ENCODE peak calls at places on chromosomes 3 and 15, in seven cellular contexts. One of them, this sample, is unnamed. For H3K4me1 and H3K27me3, the result is how much of the 10 kb centered on the place peaks cover.

GRCh38 chr15:60972866-60973265 is 256.2 kb downstream of the RORA start:
- DNase-seq in HCT116: no peak
- DNase-seq in pancreas: no peak
- DNase-seq in lower lobe of right lung: no peak
- DNase-seq in upper lobe of right lung: no peak
- DNase-seq in gastrocnemius medialis: no peak
- DNase-seq in GM23338: no peak
- DNase-seq in this sample: no peak

GRCh38 chr3:197256836-197257444 is 41.5 kb downstream of the DLG1 start:
- DNase-seq in upper lobe of right lung: no peak
- DNase-seq in HCT116: peak
- DNase-seq in GM23338: peak
- DNase-seq in lower lobe of right lung: no peak
- DNase-seq in gastrocnemius medialis: no peak
- DNase-seq in pancreas: no peak
- DNase-seq in this sample: no peak

GRCh38 chr15:100468265-100468664 is 60.5 kb downstream of the CERS3 start:
- DNase-seq in GM23338: no peak
- DNase-seq in upper lobe of right lung: no peak
- DNase-seq in gastrocnemius medialis: peak
- DNase-seq in lower lobe of right lung: no peak
- DNase-seq in pancreas: peak
- DNase-seq in HCT116: no peak
- DNase-seq in this sample: peak

GRCh38 chr3:121834079-121834730 is 655 bp downstream of the IQCB1 start:
- DNase-seq in HCT116: no peak
- DNase-seq in upper lobe of right lung: no peak
- DNase-seq in lower lobe of right lung: no peak
- DNase-seq in GM23338: peak
- DNase-seq in pancreas: no peak
- DNase-seq in gastrocnemius medialis: no peak
- DNase-seq in this sample: no peak

GRCh38 chr3:42712716-42713372 is 10.2 kb upstream of the HHATL start:
- DNase-seq in upper lobe of right lung: peak
- DNase-seq in GM23338: no peak
- DNase-seq in HCT116: no peak
- DNase-seq in pancreas: peak
- DNase-seq in lower lobe of right lung: no peak
- DNase-seq in gastrocnemius medialis: no peak
- DNase-seq in this sample: no peak

GRCh38 chr3:162007722-162008121 is 511.1 kb downstream of the OTOL1 start:
- DNase-seq in HCT116: no peak
- DNase-seq in lower lobe of right lung: no peak
- DNase-seq in GM23338: no peak
- DNase-seq in upper lobe of right lung: no peak
- DNase-seq in pancreas: no peak
- DNase-seq in gastrocnemius medialis: no peak
- DNase-seq in this sample: no peak

GRCh38 chr15:99574048-99574447 is 8.3 kb downstream of the MEF2A start:
- DNase-seq in GM23338: no peak
- DNase-seq in HCT116: no peak
- DNase-seq in gastrocnemius medialis: no peak
- DNase-seq in pancreas: no peak
- DNase-seq in lower lobe of right lung: no peak
- DNase-seq in upper lobe of right lung: no peak
- DNase-seq in this sample: no peak

GRCh38 chr15:94235041-94235440 is 3.7 kb downstream of the MCTP2 start:
- DNase-seq in GM23338: no peak
- DNase-seq in gastrocnemius medialis: no peak
- DNase-seq in HCT116: no peak
- DNase-seq in lower lobe of right lung: no peak
- DNase-seq in upper lobe of right lung: no peak
- DNase-seq in pancreas: no peak
- DNase-seq in this sample: no peak

GRCh38 chr3:40464339-40465110 is 7.4 kb downstream of the RPL14 start:
- DNase-seq in upper lobe of right lung: no peak
- DNase-seq in HCT116: no peak
- DNase-seq in GM23338: no peak
- DNase-seq in pancreas: no peak
- DNase-seq in gastrocnemius medialis: no peak
- DNase-seq in lower lobe of right lung: no peak
- DNase-seq in this sample: no peak

GRCh38 chr3:50165388-50166308 is 10.5 kb downstream of the SEMA3F start:
- DNase-seq in gastrocnemius medialis: no peak
- DNase-seq in lower lobe of right lung: no peak
- DNase-seq in pancreas: no peak
- DNase-seq in GM23338: no peak
- DNase-seq in HCT116: no peak
- DNase-seq in upper lobe of right lung: no peak
- DNase-seq in this sample: no peak

DNA sequence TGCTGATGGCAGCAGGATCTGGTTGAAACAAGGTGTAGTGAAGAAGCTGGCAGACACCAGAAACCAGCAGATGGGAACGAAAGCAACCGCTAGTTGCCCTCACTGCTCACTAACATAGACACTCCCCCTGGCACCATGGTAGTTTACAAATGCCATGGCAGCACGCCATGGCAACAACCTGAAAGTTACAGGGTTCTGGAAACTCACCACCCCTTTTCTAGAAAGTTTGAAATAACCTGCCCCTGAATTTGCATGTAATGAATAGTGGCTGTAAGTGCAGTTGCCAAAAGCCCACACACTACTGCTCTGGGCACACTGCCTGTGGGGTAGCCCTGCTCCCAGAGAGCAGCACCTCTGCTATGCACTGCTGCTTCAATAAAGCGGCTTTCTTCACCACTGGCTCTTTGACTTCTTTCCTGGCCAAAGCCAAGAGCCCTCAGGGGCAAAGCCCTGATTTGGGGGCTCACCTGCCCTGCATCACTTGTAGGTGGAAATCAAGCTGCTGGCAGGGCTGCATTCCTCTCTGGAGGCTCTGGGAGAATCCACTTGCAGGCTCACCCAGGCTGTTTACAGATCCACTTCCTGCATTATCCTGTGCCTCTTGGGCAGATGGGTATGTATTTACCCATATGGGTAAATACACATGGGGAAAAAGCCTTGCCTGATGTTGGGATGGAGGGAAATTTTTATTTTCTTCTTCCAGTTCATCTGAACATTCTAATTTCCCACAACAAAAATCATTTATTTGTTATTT is 2.0 kb upstream of the GP9 start:
- DNase-seq in pancreas: peak
- DNase-seq in HCT116: no peak
- DNase-seq in lower lobe of right lung: peak
- DNase-seq in upper lobe of right lung: no peak
- DNase-seq in GM23338: peak
- DNase-seq in gastrocnemius medialis: no peak
- DNase-seq in this sample: no peak
- H3K4me1 ChIP-seq in pancreas: under half
- H3K4me1 ChIP-seq in HCT116: under half
- H3K4me1 ChIP-seq in lower lobe of right lung: under half
- H3K4me1 ChIP-seq in upper lobe of right lung: under half
- H3K4me1 ChIP-seq in GM23338: under half
- H3K4me1 ChIP-seq in gastrocnemius medialis: under half
- H3K4me1 ChIP-seq in this sample: under half

GRCh38 chr3:151421956-151422355 is 37.4 kb upstream of the P2RY12 start:
- DNase-seq in lower lobe of right lung: no peak
- DNase-seq in GM23338: peak
- DNase-seq in upper lobe of right lung: no peak
- DNase-seq in HCT116: no peak
- DNase-seq in pancreas: no peak
- DNase-seq in gastrocnemius medialis: no peak
- DNase-seq in this sample: no peak
- TF ChIP-seq CTCF in lower lobe of right lung: no peak
- TF ChIP-seq CTCF in GM23338: peak
- TF ChIP-seq CTCF in upper lobe of right lung: no peak
- TF ChIP-seq CTCF in HCT116: no peak
- TF ChIP-seq CTCF in pancreas: no peak
- TF ChIP-seq CTCF in gastrocnemius medialis: no peak
- TF ChIP-seq CTCF in this sample: no peak

DNA sequence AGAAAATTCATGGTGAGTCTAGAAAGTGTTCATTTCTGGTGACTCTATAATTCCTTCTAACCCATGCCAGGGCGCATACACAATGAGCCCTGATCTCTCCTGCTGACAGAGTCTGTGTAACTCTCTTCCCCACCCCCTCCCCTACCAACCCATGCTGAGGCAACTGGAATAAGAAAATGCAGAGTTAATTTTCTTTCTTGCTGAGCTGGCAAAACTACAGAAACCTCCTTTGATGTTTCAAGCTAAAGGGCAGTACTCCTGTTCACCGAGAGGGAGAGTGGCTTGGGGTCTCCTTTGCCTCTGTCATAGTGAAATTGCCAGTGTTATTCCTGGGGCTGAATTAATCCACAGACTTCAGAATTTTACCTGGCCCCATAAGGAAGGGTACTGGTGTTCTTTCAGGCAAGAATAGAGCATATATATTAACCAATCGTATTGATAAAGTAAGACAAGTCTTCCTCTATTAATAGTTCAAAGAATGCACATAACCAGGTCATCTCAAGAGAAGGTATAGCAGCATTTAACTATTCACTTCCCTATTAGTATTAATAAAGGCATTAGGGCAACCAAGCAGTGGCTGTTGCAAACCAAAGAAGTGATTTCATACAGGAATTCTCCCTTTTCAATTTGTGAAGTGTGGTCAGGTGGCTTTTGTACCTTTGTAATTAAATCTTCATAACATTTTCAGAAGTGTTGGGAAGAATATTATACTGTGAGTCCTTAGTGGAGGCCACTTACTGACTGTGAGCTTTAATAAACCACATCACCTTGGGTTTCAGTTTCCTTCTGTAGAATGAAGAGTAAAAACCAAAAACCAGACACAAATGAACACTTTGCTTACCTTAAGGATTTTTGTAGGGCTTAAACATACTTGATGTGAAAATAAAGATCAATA is 4.1 kb downstream of the GAP43 start:
- DNase-seq in GM23338: peak
- DNase-seq in gastrocnemius medialis: no peak
- DNase-seq in upper lobe of right lung: no peak
- DNase-seq in pancreas: no peak
- DNase-seq in HCT116: no peak
- DNase-seq in lower lobe of right lung: no peak
- DNase-seq in this sample: no peak
- H3K27me3 ChIP-seq in GM23338: under half
- H3K27me3 ChIP-seq in gastrocnemius medialis: under half
- H3K27me3 ChIP-seq in upper lobe of right lung: under half
- H3K27me3 ChIP-seq in pancreas: under half
- H3K27me3 ChIP-seq in HCT116: under half
- H3K27me3 ChIP-seq in lower lobe of right lung: under half
- H3K27me3 ChIP-seq in this sample: half or more

GRCh38 chr3:16064660-16065414 is 109.6 kb upstream of the GALNT15 start:
- DNase-seq in GM23338: no peak
- DNase-seq in pancreas: peak
- DNase-seq in HCT116: no peak
- DNase-seq in gastrocnemius medialis: peak
- DNase-seq in lower lobe of right lung: no peak
- DNase-seq in upper lobe of right lung: no peak
- DNase-seq in this sample: peak
- H3K4me1 ChIP-seq in GM23338: under half
- H3K4me1 ChIP-seq in pancreas: under half
- H3K4me1 ChIP-seq in HCT116: under half
- H3K4me1 ChIP-seq in gastrocnemius medialis: under half
- H3K4me1 ChIP-seq in lower lobe of right lung: under half
- H3K4me1 ChIP-seq in upper lobe of right lung: under half
- H3K4me1 ChIP-seq in this sample: under half

GRCh38 chr3:9222956-9223639 is 26.3 kb downstream of the SRGAP3 start:
- DNase-seq in upper lobe of right lung: no peak
- DNase-seq in HCT116: no peak
- DNase-seq in lower lobe of right lung: no peak
- DNase-seq in pancreas: no peak
- DNase-seq in GM23338: no peak
- DNase-seq in gastrocnemius medialis: no peak
- DNase-seq in this sample: no peak

GRCh38 chr3:9225268-9225667 is 24.2 kb downstream of the SRGAP3 start:
- DNase-seq in GM23338: peak
- DNase-seq in pancreas: no peak
- DNase-seq in gastrocnemius medialis: no peak
- DNase-seq in lower lobe of right lung: no peak
- DNase-seq in HCT116: no peak
- DNase-seq in upper lobe of right lung: no peak
- DNase-seq in this sample: no peak

GRCh38 chr3:9226326-9226725 is 23.1 kb downstream of the SRGAP3 start:
- DNase-seq in lower lobe of right lung: no peak
- DNase-seq in GM23338: no peak
- DNase-seq in upper lobe of right lung: no peak
- DNase-seq in HCT116: no peak
- DNase-seq in pancreas: no peak
- DNase-seq in gastrocnemius medialis: no peak
- DNase-seq in this sample: no peak

GRCh38 chr3:9223683-9224082 is 25.8 kb downstream of the SRGAP3 start:
- DNase-seq in HCT116: no peak
- DNase-seq in GM23338: no peak
- DNase-seq in gastrocnemius medialis: no peak
- DNase-seq in pancreas: no peak
- DNase-seq in upper lobe of right lung: no peak
- DNase-seq in lower lobe of right lung: no peak
- DNase-seq in this sample: no peak

DNA sequence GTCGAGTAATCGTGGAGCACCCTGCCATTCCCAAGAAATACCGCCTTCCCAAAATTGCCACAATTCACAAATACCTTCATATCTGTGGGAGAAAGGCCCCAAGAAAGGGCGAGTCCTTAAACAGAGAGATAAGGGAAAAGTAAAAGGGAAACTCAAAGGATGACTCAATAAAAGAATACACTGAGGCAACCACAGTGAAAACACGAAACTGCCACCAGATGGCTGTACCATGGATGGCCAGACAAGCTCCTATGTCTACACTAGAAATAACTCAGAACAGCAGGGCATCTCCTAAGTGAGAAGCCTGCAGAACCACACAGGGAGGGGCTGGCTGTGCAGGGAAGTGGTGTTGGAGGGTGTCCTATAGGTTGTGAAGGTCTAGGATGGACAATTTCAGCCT is 25.0 kb downstream of the SRGAP3 start:
- DNase-seq in GM23338: no peak
- DNase-seq in upper lobe of right lung: no peak
- DNase-seq in gastrocnemius medialis: no peak
- DNase-seq in lower lobe of right lung: no peak
- DNase-seq in pancreas: no peak
- DNase-seq in HCT116: no peak
- DNase-seq in this sample: no peak
- TF ChIP-seq CTCF in GM23338: no peak
- TF ChIP-seq CTCF in upper lobe of right lung: no peak
- TF ChIP-seq CTCF in gastrocnemius medialis: no peak
- TF ChIP-seq CTCF in lower lobe of right lung: no peak
- TF ChIP-seq CTCF in pancreas: no peak
- TF ChIP-seq CTCF in HCT116: no peak
- TF ChIP-seq CTCF in this sample: no peak

This sample was measured in left ventricle myocardium inferior.